ENCODE peak calls at places on chromosomes 11 and 22, in seven cellular contexts. V, M, Z, Q, T, L and A are unnamed samples.

GRCh38 chr11:43681543-43681942 is 1.0 kb downstream of the HSD17B12 start:
- DNase-seq in Z (no peak), V (no peak), L (no peak), Q (peak), M (no peak), T (no peak), A (no peak)

GRCh38 chr11:74278721-74279148 is 32.7 kb downstream of the P4HA3 start:
- DNase-seq in M (peak), T (no peak), V (no peak), Z (no peak), L (peak), Q (peak), A (no peak)

GRCh38 chr22:19878461-19879247 is 24.0 kb upstream of the GNB1L start:
- DNase-seq in V (no peak), Q (peak), Z (no peak), L (peak), T (no peak), M (no peak), A (no peak)

GRCh38 chr11:63766501-63767270 is 1.9 kb downstream of the ZFTA start:
- DNase-seq in M (no peak), L (no peak), V (no peak), Z (no peak), T (no peak), Q (no peak), A (no peak)

GRCh38 chr22:38873469-38874411 is 1.7 kb upstream of the CBX6 start:
- DNase-seq in Z (no peak), M (no peak), V (peak), Q (no peak), T (peak), L (no peak), A (peak)

GRCh38 chr11:74720596-74721478 is 10.4 kb downstream of the CHRDL2 start:
- DNase-seq in Q (no peak), Z (peak), V (no peak), L (peak), T (no peak), M (no peak), A (no peak)

GRCh38 chr11:133835258-133836075 is 9.8 kb downstream of the SPATA19 start:
- DNase-seq in T (peak), V (peak), M (peak), Z (peak), L (no peak), Q (peak), A (peak)

GRCh38 chr11:34614334-34615113 is 6.4 kb upstream of the EHF start:
- DNase-seq in M (peak), L (no peak), T (no peak), V (peak), Z (no peak), Q (no peak), A (peak)

GRCh38 chr11:68093565-68093964 is 27.6 kb downstream of the CHKA start:
- DNase-seq in Q (no peak), Z (no peak), L (no peak), V (no peak), M (no peak), T (no peak), A (no peak)

GRCh38 chr22:43399338-43399979 is 12.4 kb upstream of the MPPED1 start:
- DNase-seq in M (no peak), Z (no peak), L (no peak), Q (no peak), V (no peak), T (no peak), A (no peak)

GRCh38 chr11:75342966-75343870 is 8.2 kb downstream of the ARRB1 start:
- DNase-seq in M (no peak), Z (peak), V (no peak), Q (no peak), L (no peak), T (no peak), A (no peak)

GRCh38 chr11:9092846-9093778 is 1.7 kb upstream of the SCUBE2 start:
- DNase-seq in Z (no peak), L (no peak), T (no peak), Q (peak), V (no peak), M (no peak), A (no peak)

GRCh38 chr11:65110354-65110861 is 1.3 kb upstream of the TM7SF2 start:
- DNase-seq in Q (peak), T (peak), Z (peak), L (peak), V (peak), M (peak), A (peak)
- TF ChIP-seq CTCF in Q (peak), T (peak), Z (peak), L (peak), V (peak), M (peak), A (peak)

GRCh38 chr11:108516125-108516524 is 17.9 kb upstream of the POGLUT3 start:
- DNase-seq in M (no peak), T (no peak), Z (no peak), V (no peak), Q (no peak), L (no peak), A (no peak)
- TF ChIP-seq CTCF in M (no peak), T (no peak), Z (no peak), V (no peak), Q (no peak), L (no peak), A (no peak)

DNA sequence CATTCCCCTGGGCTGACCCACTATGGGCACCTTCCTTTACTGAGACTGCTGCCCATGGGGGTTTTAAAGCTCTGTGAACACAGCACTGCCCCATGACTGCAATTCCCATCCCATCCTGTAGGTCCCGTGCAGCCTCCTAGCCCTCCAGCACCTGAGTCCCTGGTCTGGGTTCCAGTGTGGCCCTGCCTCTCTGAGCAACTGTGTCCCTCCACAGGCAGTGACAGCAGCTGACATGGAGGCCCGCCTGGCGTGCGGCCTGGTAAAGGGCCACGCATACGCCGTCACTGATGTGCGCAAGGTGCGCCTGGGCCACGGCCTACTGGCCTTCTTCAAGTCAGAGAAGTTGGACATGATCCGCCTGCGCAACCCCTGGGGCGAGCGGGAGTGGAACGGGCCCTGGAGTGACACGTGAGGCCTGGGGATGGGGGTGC is 12.6 kb downstream of the OMP start:
- DNase-seq in T (no peak), Z (no peak), V (no peak), L (no peak), M (no peak), Q (no peak), A (no peak)
- TF ChIP-seq CTCF in T (no peak), Z (no peak), V (no peak), L (no peak), M (no peak), Q (peak), A (peak)

DNA sequence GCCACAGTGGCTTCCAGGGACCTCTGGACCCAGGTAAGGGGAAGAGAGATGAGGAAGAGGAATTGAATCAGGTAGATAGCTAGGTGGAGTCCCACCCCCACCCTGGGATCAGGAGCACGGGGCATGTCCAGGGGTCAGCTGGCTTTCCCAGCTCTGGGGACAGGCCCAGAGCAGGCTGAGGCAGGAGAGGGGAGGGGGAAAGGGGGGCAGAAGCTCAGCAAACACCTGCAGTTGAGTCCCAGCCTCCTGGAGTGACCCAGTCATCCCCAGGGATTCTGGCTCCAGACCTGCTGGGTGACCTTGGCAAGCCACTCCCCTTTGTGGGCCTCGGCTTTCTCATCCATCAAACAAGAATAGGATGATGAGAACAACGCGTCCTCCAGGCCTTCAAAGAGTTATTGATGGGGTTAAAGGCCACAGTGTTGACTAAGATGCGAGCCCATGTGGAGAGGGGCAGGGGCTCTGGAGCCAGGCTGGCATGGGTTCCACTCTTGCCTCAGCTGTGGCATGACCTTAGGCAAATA is 16.0 kb downstream of the STARD10 start:
- DNase-seq in M (no peak), Z (peak), Q (no peak), L (no peak), V (no peak), T (no peak), A (no peak)
- TF ChIP-seq CTCF in M (no peak), Z (no peak), Q (no peak), L (no peak), V (no peak), T (no peak), A (no peak)